ENCODE peak calls at places on chromosomes 1 and 21, in eight cellular contexts. K is mammary epithelial cell, R is K562, D is keratinocyte, V is PC-3, C is HCT116, F is PC-9, B is MM.1S. I is an unnamed sample. For H3K9me3, the result is how much of the 10 kb centered on the place peaks cover.

GRCh38 chr1:26857473-26857872 is 5.5 kb upstream of the SFN start:
- DNase-seq in D (no peak), R (no peak), B (no peak), F (no peak), K (no peak), V (no peak), C (no peak), I (no peak)

GRCh38 chr1:223652436-223652901 is 13.0 kb downstream of the CAPN8 start:
- DNase-seq in V (peak), F (peak), C (no peak), R (no peak), K (peak), D (no peak), B (no peak), I (peak)

GRCh38 chr1:188070848-188071247 is 1242.1 kb downstream of the PLA2G4A start:
- DNase-seq in V (no peak), F (no peak), D (no peak), K (no peak), B (no peak), R (no peak), C (no peak), I (peak)

GRCh38 chr1:203271018-203271743 is 34.1 kb upstream of the BTG2 start:
- DNase-seq in B (peak), C (peak), R (peak), K (peak), D (no peak), F (no peak), V (peak), I (peak)

GRCh38 chr1:70331962-70332361 is 22.6 kb downstream of the ANKRD13C start:
- DNase-seq in F (no peak), C (no peak), R (no peak), K (peak), B (no peak), D (no peak), V (peak), I (peak)

GRCh38 chr1:246680180-246680579 is 44.0 kb upstream of the SCCPDH start:
- DNase-seq in F (no peak), K (no peak), V (no peak), R (no peak), B (no peak), D (no peak), C (no peak), I (no peak)

GRCh38 chr1:206992815-206993214 is 22.6 kb upstream of the FCAMR start:
- DNase-seq in V (no peak), K (no peak), R (no peak), F (no peak), D (no peak), B (no peak), C (no peak), I (no peak)

GRCh38 chr1:183121609-183122008 is 64.5 kb upstream of the LAMC2 start:
- DNase-seq in B (no peak), K (no peak), R (no peak), F (no peak), D (no peak), V (no peak), C (no peak), I (no peak)

GRCh38 chr1:32867151-32867550 is 3.6 kb downstream of the FNDC5 start:
- DNase-seq in R (no peak), V (no peak), K (no peak), B (no peak), D (no peak), F (no peak), C (no peak), I (no peak)

GRCh38 chr1:218284917-218285635 is at the start of gene RRP15:
- DNase-seq in B (peak), V (peak), F (peak), K (peak), D (peak), R (peak), C (peak), I (peak)
- TF ChIP-seq EZH2 in B (no peak), V (no peak), F (no peak), K (no peak), D (no peak), R (no peak), C (no peak), I (no peak)

DNA sequence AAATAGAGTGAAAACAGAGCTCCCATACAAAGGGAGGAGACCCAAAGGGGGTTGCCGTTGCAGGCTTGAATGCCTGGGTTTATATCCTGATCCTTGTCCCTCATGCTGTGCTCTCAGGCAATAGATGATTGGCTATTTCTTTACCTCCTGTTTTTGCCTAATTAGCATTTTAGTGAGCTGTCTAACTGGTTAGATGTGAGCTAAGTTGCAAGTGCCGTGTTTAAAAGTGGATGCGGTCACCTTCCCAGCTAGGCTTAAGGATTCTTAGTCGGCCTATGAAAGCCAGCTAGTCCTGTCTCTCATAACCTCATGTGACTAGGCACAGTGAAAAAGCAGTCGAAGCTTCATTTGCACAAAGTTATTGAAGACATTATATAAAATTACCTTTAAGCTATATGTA is 356.7 kb upstream of the TMPRSS15 start:
- DNase-seq in D (no peak), K (no peak), R (no peak), V (peak), B (no peak), F (no peak), C (no peak), I (no peak)
- H3K9me3 ChIP-seq in D (under half), K (under half), R (under half), V (under half), B (under half), F (under half), C (under half), I (under half)

GRCh38 chr21:36698160-36699025 is 522 bp upstream of the SIM2 start:
- DNase-seq in D (no peak), K (no peak), C (peak), F (peak), R (no peak), B (no peak), V (peak), I (no peak)
- TF ChIP-seq EZH2 in D (no peak), K (peak), C (no peak), F (no peak), R (no peak), B (no peak), V (no peak), I (peak)

GRCh38 chr21:26965091-26965566 is 1.8 kb downstream of the ADAMTS5 start:
- DNase-seq in V (no peak), R (no peak), F (no peak), B (no peak), D (no peak), K (no peak), C (no peak), I (peak)

GRCh38 chr21:26965567-26966359 is 1.1 kb downstream of the ADAMTS5 start:
- DNase-seq in F (no peak), B (no peak), D (no peak), V (no peak), K (peak), R (no peak), C (no peak), I (peak)

GRCh38 chr21:26962516-26963305 is 4.2 kb downstream of the ADAMTS5 start:
- DNase-seq in F (no peak), K (no peak), V (no peak), R (no peak), C (no peak), D (no peak), B (no peak), I (peak)

GRCh38 chr21:26966360-26966977 is 419 bp downstream of the ADAMTS5 start:
- DNase-seq in R (no peak), V (no peak), K (no peak), D (no peak), F (no peak), B (no peak), C (no peak), I (peak)

GRCh38 chr21:26964379-26964778 is 2.5 kb downstream of the ADAMTS5 start:
- DNase-seq in B (no peak), K (no peak), D (no peak), V (no peak), F (no peak), C (no peak), R (no peak), I (peak)
- H3K9me3 ChIP-seq in B (under half), K (under half), D (under half), V (under half), F (under half), C (under half), R (under half), I (under half)

GRCh38 chr1:47229031-47229831 is 2.8 kb downstream of the TAL1 start:
- DNase-seq in R (peak), D (no peak), C (no peak), K (no peak), F (no peak), V (no peak), B (no peak), I (no peak)

GRCh38 chr1:47228644-47229030 is 3.4 kb downstream of the TAL1 start:
- DNase-seq in B (no peak), V (no peak), R (no peak), K (no peak), F (no peak), C (no peak), D (no peak), I (no peak)

GRCh38 chr1:47226121-47226977 is 5.7 kb downstream of the TAL1 start:
- DNase-seq in F (no peak), C (no peak), D (no peak), V (no peak), R (no peak), B (no peak), K (no peak), I (no peak)

GRCh38 chr1:47225430-47226100 is 6.5 kb downstream of the TAL1 start:
- DNase-seq in V (no peak), K (no peak), D (no peak), R (peak), B (no peak), F (no peak), C (no peak), I (peak)

DNA sequence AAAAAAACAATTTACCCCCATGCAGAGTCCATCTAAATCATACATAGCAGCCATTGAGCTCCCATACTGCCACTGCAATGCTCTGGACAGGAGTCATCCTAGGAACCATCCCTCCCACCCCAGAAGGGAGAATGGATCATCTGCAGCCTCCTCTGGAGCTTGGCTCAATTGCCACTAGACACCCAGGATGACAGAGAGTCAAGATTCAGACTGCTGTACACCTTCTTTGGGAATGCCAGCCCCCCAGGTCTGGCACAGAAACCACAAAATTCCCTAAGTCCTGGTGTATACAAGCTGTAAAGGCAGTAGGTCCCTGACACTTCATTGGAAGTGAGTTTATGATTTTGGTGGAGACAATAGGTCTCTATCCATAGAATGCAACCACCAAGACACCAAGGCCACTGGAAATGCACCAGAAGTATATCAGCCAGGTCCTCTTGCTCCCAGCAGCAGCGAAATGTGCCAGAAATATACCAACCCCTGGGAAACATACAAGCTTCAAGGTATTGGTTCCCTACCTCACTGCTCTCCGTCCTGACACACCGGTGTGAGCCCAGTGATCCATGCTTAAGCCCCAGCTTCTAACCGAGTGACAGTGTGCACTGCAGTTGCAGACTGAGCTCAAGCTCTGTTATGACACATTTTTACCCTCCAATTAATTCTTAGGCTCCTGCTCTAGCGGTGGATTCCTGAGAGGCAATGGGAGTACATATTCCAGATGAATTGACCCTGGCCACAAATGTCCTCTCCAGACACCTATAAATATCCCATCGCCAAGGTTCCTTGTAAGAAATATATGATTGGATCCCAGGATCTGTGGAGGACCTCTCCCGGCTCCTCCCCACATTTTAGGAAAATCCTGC is 4.4 kb downstream of the TAL1 start:
- DNase-seq in R (no peak), B (no peak), F (no peak), C (no peak), V (no peak), D (no peak), K (no peak), I (no peak)
- TF ChIP-seq EZH2 in R (no peak), B (no peak), F (no peak), C (no peak), V (no peak), D (peak), K (no peak), I (no peak)

GRCh38 chr1:4944911-4945310 is 290.5 kb downstream of the AJAP1 start:
- DNase-seq in R (no peak), D (no peak), F (no peak), V (no peak), K (no peak), C (no peak), B (no peak), I (no peak)
- H3K9me3 ChIP-seq in R (under half), D (under half), F (under half), V (under half), K (under half), C (under half), B (under half), I (under half)

GRCh38 chr21:36706482-36706852 is 7.6 kb downstream of the SIM2 start:
- DNase-seq in B (no peak), K (no peak), F (no peak), R (no peak), D (no peak), V (no peak), C (no peak), I (no peak)

GRCh38 chr21:36705679-36706481 is 7.0 kb downstream of the SIM2 start:
- DNase-seq in V (no peak), F (no peak), R (peak), C (no peak), B (no peak), D (no peak), K (no peak), I (no peak)

GRCh38 chr21:36707763-36708511 is 9.0 kb downstream of the SIM2 start:
- DNase-seq in B (no peak), D (no peak), R (no peak), F (no peak), V (no peak), K (no peak), C (no peak), I (no peak)

GRCh38 chr21:36708512-36709029 is 9.7 kb downstream of the SIM2 start:
- DNase-seq in V (no peak), R (no peak), K (no peak), C (no peak), D (no peak), F (no peak), B (no peak), I (no peak)

DNA sequence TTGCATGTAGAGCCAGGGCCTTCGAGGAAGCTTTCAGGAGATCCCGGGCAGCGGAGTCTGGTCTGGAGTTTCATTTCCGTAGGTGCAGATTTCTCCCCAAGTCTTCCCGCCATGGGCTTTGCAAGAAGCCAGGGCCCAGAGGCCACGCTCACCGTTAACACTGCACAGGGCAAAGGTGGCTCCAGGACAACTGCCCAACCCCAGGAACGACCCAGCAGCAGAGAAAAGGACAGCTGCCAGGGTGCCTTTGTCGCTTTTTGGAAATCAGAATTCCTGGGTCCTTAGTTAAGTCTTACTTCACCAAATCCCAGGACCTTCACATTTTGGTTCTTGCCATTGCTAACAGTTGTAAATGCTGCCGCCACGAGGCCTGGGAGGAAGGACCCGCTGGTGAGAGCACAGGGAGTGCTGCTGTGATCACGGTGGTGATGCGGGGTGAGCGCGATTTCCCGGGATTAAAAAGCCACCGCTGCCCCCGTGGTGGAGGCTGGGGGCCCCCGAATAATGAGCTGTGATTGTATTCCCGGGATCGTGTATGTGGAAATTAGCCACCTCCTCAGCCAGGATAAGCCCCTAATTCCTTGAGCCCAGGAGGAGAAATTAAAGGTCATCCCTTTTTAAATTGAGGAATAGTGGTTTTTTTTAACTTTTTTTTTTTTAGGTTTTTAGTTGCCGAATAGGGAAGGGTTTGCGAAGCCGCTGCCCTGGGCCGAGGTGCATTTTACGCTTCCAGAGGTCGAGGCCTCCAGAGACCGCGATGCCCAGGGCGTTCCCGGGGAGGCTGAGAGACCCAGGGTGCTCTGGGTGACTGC is 8.2 kb downstream of the SIM2 start:
- DNase-seq in C (no peak), B (no peak), D (no peak), F (no peak), R (no peak), V (no peak), K (no peak), I (peak)
- TF ChIP-seq EZH2 in C (no peak), B (no peak), D (peak), F (no peak), R (no peak), V (no peak), K (peak), I (peak)

GRCh38 chr1:152398812-152399698 is 15.0 kb downstream of the CRNN start:
- DNase-seq in K (peak), C (peak), V (peak), R (no peak), D (no peak), F (no peak), B (peak), I (peak)
- H3K9me3 ChIP-seq in K (under half), C (under half), V (under half), R (under half), D (under half), F (under half), B (under half), I (under half)

GRCh38 chr1:14598007-14598497 is 433 bp upstream of the KAZN start:
- DNase-seq in F (no peak), R (peak), D (no peak), B (no peak), K (no peak), V (no peak), C (no peak), I (no peak)

GRCh38 chr1:14599787-14600186 is 1.3 kb downstream of the KAZN start:
- DNase-seq in R (no peak), C (no peak), F (no peak), K (no peak), B (no peak), D (no peak), V (no peak), I (no peak)

GRCh38 chr1:14599173-14599754 is 779 bp downstream of the KAZN start:
- DNase-seq in F (no peak), V (no peak), B (no peak), R (peak), D (no peak), K (no peak), C (no peak), I (peak)

GRCh38 chr1:14597343-14598006 is 1.0 kb upstream of the KAZN start:
- DNase-seq in K (no peak), D (no peak), R (no peak), V (no peak), B (no peak), C (no peak), F (no peak), I (no peak)

GRCh38 chr1:14598498-14599172 is at the start of gene KAZN:
- DNase-seq in R (peak), D (no peak), B (no peak), V (peak), F (no peak), C (no peak), K (no peak), I (peak)
- TF ChIP-seq EZH2 in R (no peak), D (no peak), B (no peak), V (no peak), F (no peak), C (no peak), K (peak), I (peak)

I was measured in GM23248.